ENCODE peak calls at places on chromosomes 12 and 14, in ten cellular contexts. One of them, this sample, is unnamed. For H3K36me3, the result is how much of the 10 kb centered on the place peaks cover.

GRCh38 chr12:8639936-8640335 is 22.7 kb downstream of the MFAP5 start:
- DNase-seq in tibial nerve: no peak
- DNase-seq in suprapubic skin: no peak
- DNase-seq in IMR-90: no peak
- DNase-seq in esophagus muscularis mucosa: no peak
- DNase-seq in adrenal gland: no peak
- DNase-seq in HCT116: no peak
- DNase-seq in endothelial cell of umbilical vein: no peak
- DNase-seq in Peyer's patch: no peak
- DNase-seq in ovary: no peak
- DNase-seq in this sample: no peak

GRCh38 chr12:7915911-7916403 is 20.0 kb downstream of the SLC2A3 start:
- DNase-seq in endothelial cell of umbilical vein: no peak
- DNase-seq in suprapubic skin: no peak
- DNase-seq in HCT116: no peak
- DNase-seq in adrenal gland: no peak
- DNase-seq in tibial nerve: no peak
- DNase-seq in IMR-90: no peak
- DNase-seq in Peyer's patch: no peak
- DNase-seq in ovary: no peak
- DNase-seq in esophagus muscularis mucosa: no peak
- DNase-seq in this sample: no peak

GRCh38 chr14:69002069-69002468 is 23.0 kb upstream of the ACTN1 start:
- DNase-seq in endothelial cell of umbilical vein: no peak
- DNase-seq in HCT116: no peak
- DNase-seq in Peyer's patch: no peak
- DNase-seq in adrenal gland: peak
- DNase-seq in IMR-90: no peak
- DNase-seq in ovary: peak
- DNase-seq in esophagus muscularis mucosa: no peak
- DNase-seq in tibial nerve: no peak
- DNase-seq in suprapubic skin: no peak
- DNase-seq in this sample: peak

GRCh38 chr12:100668939-100669536 is 95.6 kb downstream of the GAS2L3 start:
- DNase-seq in tibial nerve: peak
- DNase-seq in HCT116: peak
- DNase-seq in IMR-90: peak
- DNase-seq in suprapubic skin: no peak
- DNase-seq in Peyer's patch: peak
- DNase-seq in ovary: peak
- DNase-seq in esophagus muscularis mucosa: no peak
- DNase-seq in adrenal gland: peak
- DNase-seq in endothelial cell of umbilical vein: peak
- DNase-seq in this sample: peak

GRCh38 chr14:68576031-68576430 is 216.8 kb downstream of the ZFP36L1 start:
- DNase-seq in IMR-90: no peak
- DNase-seq in ovary: no peak
- DNase-seq in HCT116: no peak
- DNase-seq in esophagus muscularis mucosa: no peak
- DNase-seq in endothelial cell of umbilical vein: peak
- DNase-seq in tibial nerve: no peak
- DNase-seq in Peyer's patch: no peak
- DNase-seq in adrenal gland: no peak
- DNase-seq in suprapubic skin: no peak
- DNase-seq in this sample: no peak

GRCh38 chr14:103626150-103626850 is 2.7 kb upstream of the KLC1 start:
- DNase-seq in Peyer's patch: no peak
- DNase-seq in suprapubic skin: no peak
- DNase-seq in HCT116: no peak
- DNase-seq in ovary: no peak
- DNase-seq in endothelial cell of umbilical vein: no peak
- DNase-seq in tibial nerve: no peak
- DNase-seq in esophagus muscularis mucosa: no peak
- DNase-seq in adrenal gland: no peak
- DNase-seq in IMR-90: no peak
- DNase-seq in this sample: no peak

GRCh38 chr14:89283327-89284060 is 133.5 kb downstream of the FOXN3 start:
- DNase-seq in suprapubic skin: no peak
- DNase-seq in esophagus muscularis mucosa: no peak
- DNase-seq in ovary: no peak
- DNase-seq in Peyer's patch: no peak
- DNase-seq in IMR-90: no peak
- DNase-seq in adrenal gland: no peak
- DNase-seq in endothelial cell of umbilical vein: no peak
- DNase-seq in HCT116: no peak
- DNase-seq in tibial nerve: no peak
- DNase-seq in this sample: no peak

GRCh38 chr14:68554231-68554630 is 238.6 kb downstream of the ZFP36L1 start:
- DNase-seq in IMR-90: no peak
- DNase-seq in suprapubic skin: peak
- DNase-seq in esophagus muscularis mucosa: no peak
- DNase-seq in endothelial cell of umbilical vein: no peak
- DNase-seq in tibial nerve: no peak
- DNase-seq in ovary: no peak
- DNase-seq in adrenal gland: no peak
- DNase-seq in Peyer's patch: no peak
- DNase-seq in HCT116: no peak
- DNase-seq in this sample: no peak

GRCh38 chr12:4910502-4911315 is 1.0 kb downstream of the KCNA1 start:
- DNase-seq in tibial nerve: no peak
- DNase-seq in endothelial cell of umbilical vein: no peak
- DNase-seq in esophagus muscularis mucosa: peak
- DNase-seq in adrenal gland: no peak
- DNase-seq in IMR-90: no peak
- DNase-seq in HCT116: no peak
- DNase-seq in ovary: no peak
- DNase-seq in suprapubic skin: no peak
- DNase-seq in Peyer's patch: no peak
- DNase-seq in this sample: no peak
- TF ChIP-seq POLR2A in tibial nerve: no peak
- TF ChIP-seq POLR2A in endothelial cell of umbilical vein: no peak
- TF ChIP-seq POLR2A in esophagus muscularis mucosa: no peak
- TF ChIP-seq POLR2A in adrenal gland: no peak
- TF ChIP-seq POLR2A in IMR-90: no peak
- TF ChIP-seq POLR2A in HCT116: no peak
- TF ChIP-seq POLR2A in ovary: no peak
- TF ChIP-seq POLR2A in suprapubic skin: no peak
- TF ChIP-seq POLR2A in Peyer's patch: no peak
- TF ChIP-seq POLR2A in this sample: no peak

GRCh38 chr12:120261951-120262851 is 3.3 kb downstream of the PXN start:
- DNase-seq in IMR-90: no peak
- DNase-seq in adrenal gland: no peak
- DNase-seq in esophagus muscularis mucosa: no peak
- DNase-seq in tibial nerve: peak
- DNase-seq in ovary: no peak
- DNase-seq in endothelial cell of umbilical vein: peak
- DNase-seq in Peyer's patch: peak
- DNase-seq in suprapubic skin: no peak
- DNase-seq in HCT116: peak
- DNase-seq in this sample: no peak
- H3K4me3 ChIP-seq in IMR-90: no peak
- H3K4me3 ChIP-seq in adrenal gland: peak
- H3K4me3 ChIP-seq in esophagus muscularis mucosa: peak
- H3K4me3 ChIP-seq in tibial nerve: peak
- H3K4me3 ChIP-seq in ovary: no peak
- H3K4me3 ChIP-seq in endothelial cell of umbilical vein: peak
- H3K4me3 ChIP-seq in Peyer's patch: peak
- H3K4me3 ChIP-seq in suprapubic skin: peak
- H3K4me3 ChIP-seq in HCT116: peak
- H3K4me3 ChIP-seq in this sample: no peak

GRCh38 chr14:34965912-34966311 is 16.9 kb upstream of the SRP54 start:
- DNase-seq in HCT116: no peak
- DNase-seq in Peyer's patch: no peak
- DNase-seq in IMR-90: no peak
- DNase-seq in ovary: no peak
- DNase-seq in suprapubic skin: no peak
- DNase-seq in adrenal gland: no peak
- DNase-seq in tibial nerve: no peak
- DNase-seq in esophagus muscularis mucosa: no peak
- DNase-seq in endothelial cell of umbilical vein: no peak
- DNase-seq in this sample: no peak
- H3K36me3 ChIP-seq in HCT116: under half
- H3K36me3 ChIP-seq in Peyer's patch: under half
- H3K36me3 ChIP-seq in IMR-90: under half
- H3K36me3 ChIP-seq in ovary: under half
- H3K36me3 ChIP-seq in suprapubic skin: under half
- H3K36me3 ChIP-seq in adrenal gland: under half
- H3K36me3 ChIP-seq in tibial nerve: half or more
- H3K36me3 ChIP-seq in esophagus muscularis mucosa: under half
- H3K36me3 ChIP-seq in endothelial cell of umbilical vein: under half
- H3K36me3 ChIP-seq in this sample: under half

GRCh38 chr12:6914246-6914947 is at the start of gene ENO2:
- DNase-seq in suprapubic skin: no peak
- DNase-seq in endothelial cell of umbilical vein: peak
- DNase-seq in Peyer's patch: peak
- DNase-seq in IMR-90: peak
- DNase-seq in adrenal gland: peak
- DNase-seq in esophagus muscularis mucosa: no peak
- DNase-seq in HCT116: no peak
- DNase-seq in tibial nerve: peak
- DNase-seq in ovary: peak
- DNase-seq in this sample: peak
- TF ChIP-seq POLR2A in suprapubic skin: no peak
- TF ChIP-seq POLR2A in endothelial cell of umbilical vein: no peak
- TF ChIP-seq POLR2A in Peyer's patch: no peak
- TF ChIP-seq POLR2A in IMR-90: no peak
- TF ChIP-seq POLR2A in adrenal gland: no peak
- TF ChIP-seq POLR2A in esophagus muscularis mucosa: no peak
- TF ChIP-seq POLR2A in HCT116: no peak
- TF ChIP-seq POLR2A in tibial nerve: peak
- TF ChIP-seq POLR2A in ovary: peak
- TF ChIP-seq POLR2A in this sample: no peak

GRCh38 chr14:73757876-73758391 is 43.8 kb upstream of the PNMA1 start:
- DNase-seq in ovary: no peak
- DNase-seq in tibial nerve: no peak
- DNase-seq in endothelial cell of umbilical vein: no peak
- DNase-seq in adrenal gland: no peak
- DNase-seq in Peyer's patch: no peak
- DNase-seq in esophagus muscularis mucosa: no peak
- DNase-seq in IMR-90: no peak
- DNase-seq in suprapubic skin: no peak
- DNase-seq in HCT116: no peak
- DNase-seq in this sample: no peak
- H3K4me3 ChIP-seq in ovary: peak
- H3K4me3 ChIP-seq in tibial nerve: peak
- H3K4me3 ChIP-seq in endothelial cell of umbilical vein: peak
- H3K4me3 ChIP-seq in adrenal gland: peak
- H3K4me3 ChIP-seq in Peyer's patch: peak
- H3K4me3 ChIP-seq in esophagus muscularis mucosa: peak
- H3K4me3 ChIP-seq in IMR-90: peak
- H3K4me3 ChIP-seq in suprapubic skin: peak
- H3K4me3 ChIP-seq in HCT116: peak
- H3K4me3 ChIP-seq in this sample: no peak